ENCODE peak calls at places on chromosome 22, in nine cellular contexts. Y is ELR; I is naive thymus-derived CD4-positive, alpha-beta T cell; T is nucleus accumbens; D is COR-L47; O is iPS-NIHi11; S is effector CD4-positive, alpha-beta T cell; U is heart right ventricle; N is H54. F is an unnamed sample.

GRCh38 chr22:20267441-20268288 is 453 bp downstream of the RTN4R start:
- DNase-seq in U (no peak), T (no peak), D (no peak), S (no peak), Y (peak), N (peak), I (no peak), O (peak), F (no peak)

GRCh38 chr22:37292641-37293040 is 10.3 kb downstream of the CYTH4 start:
- DNase-seq in N (no peak), I (no peak), S (no peak), T (no peak), U (no peak), D (no peak), O (no peak), Y (no peak), F (no peak)

GRCh38 chr22:33766056-33766455 is 154.2 kb downstream of the LARGE1 start:
- DNase-seq in S (no peak), O (no peak), I (no peak), U (no peak), D (no peak), Y (no peak), T (no peak), N (no peak), F (no peak)

GRCh38 chr22:46070215-46070721 is 80.1 kb upstream of the PPARA start:
- DNase-seq in O (no peak), Y (peak), S (no peak), N (no peak), D (no peak), T (no peak), U (peak), I (no peak), F (no peak)

GRCh38 chr22:46673205-46673604 is 53.0 kb downstream of the GRAMD4 start:
- DNase-seq in Y (peak), D (no peak), T (no peak), U (no peak), O (no peak), S (no peak), N (no peak), I (no peak), F (no peak)

GRCh38 chr22:22060200-22061084 is 77.9 kb upstream of the TOP3B start:
- DNase-seq in U (peak), I (no peak), N (peak), Y (peak), D (peak), S (peak), T (no peak), O (peak), F (no peak)

GRCh38 chr22:35140879-35141745 is 75.2 kb downstream of the ISX start:
- DNase-seq in U (no peak), Y (peak), D (peak), O (peak), T (no peak), I (no peak), S (no peak), N (peak), F (no peak)

GRCh38 chr22:50199836-50200332 is 927 bp upstream of the SELENOO start:
- DNase-seq in T (no peak), Y (peak), U (no peak), S (no peak), O (peak), N (no peak), D (no peak), I (no peak), F (peak)

GRCh38 chr22:42439821-42440674 is 7.8 kb upstream of the NFAM1 start:
- DNase-seq in D (no peak), N (peak), I (no peak), S (no peak), U (no peak), O (no peak), T (no peak), Y (peak), F (no peak)

GRCh38 chr22:21937041-21937820 is 15.4 kb downstream of the PPM1F start:
- DNase-seq in S (no peak), I (no peak), Y (peak), O (no peak), U (no peak), N (no peak), T (peak), D (no peak), F (peak)

GRCh38 chr22:39956932-39957664 is 3.1 kb upstream of the TMA7B start:
- DNase-seq in N (no peak), I (no peak), S (no peak), T (no peak), O (no peak), D (peak), U (no peak), Y (no peak), F (no peak)

GRCh38 chr22:46581580-46582244 is 38.5 kb upstream of the GRAMD4 start:
- DNase-seq in N (no peak), I (no peak), U (no peak), T (no peak), Y (no peak), D (no peak), O (no peak), S (no peak), F (no peak)

GRCh38 chr22:43658823-43659222 is 153.3 kb downstream of the EFCAB6 start:
- DNase-seq in U (no peak), Y (no peak), O (peak), N (no peak), D (no peak), S (no peak), T (no peak), I (no peak), F (no peak)

GRCh38 chr22:47337161-47337621 is 574.7 kb downstream of the TBC1D22A start:
- DNase-seq in I (no peak), T (no peak), O (no peak), N (peak), U (no peak), Y (peak), S (no peak), D (no peak), F (no peak)

GRCh38 chr22:37244114-37244921 is at the start of gene RAC2:
- DNase-seq in O (peak), U (peak), S (peak), I (peak), T (no peak), D (peak), Y (peak), N (peak), F (peak)

GRCh38 chr22:17742528-17742902 is 31.8 kb downstream of the BID start:
- DNase-seq in U (peak), Y (peak), I (peak), T (no peak), N (peak), S (peak), O (peak), D (peak), F (peak)

GRCh38 chr22:39241632-39242388 is 3.0 kb downstream of the PDGFB start:
- DNase-seq in D (no peak), S (peak), O (no peak), U (no peak), T (no peak), I (peak), N (no peak), Y (no peak), F (peak)

GRCh38 chr22:37623075-37624016 is 14.7 kb downstream of the GGA1 start:
- DNase-seq in Y (peak), T (no peak), I (peak), O (peak), U (peak), S (peak), D (peak), N (no peak), F (peak)

GRCh38 chr22:24290459-24290858 is 19.8 kb downstream of the SPECC1L start:
- DNase-seq in T (no peak), Y (no peak), D (no peak), S (no peak), N (no peak), I (no peak), O (no peak), U (no peak), F (no peak)

GRCh38 chr22:25624486-25624885 is 60.0 kb downstream of the GRK3 start:
- DNase-seq in T (no peak), Y (no peak), N (no peak), O (no peak), D (no peak), U (no peak), I (no peak), S (no peak), F (no peak)

GRCh38 chr22:47548953-47549740 is 786.7 kb downstream of the TBC1D22A start:
- DNase-seq in D (no peak), Y (no peak), U (no peak), S (no peak), I (no peak), N (no peak), O (no peak), T (no peak), F (no peak)

GRCh38 chr22:45452565-45453449 is 39.3 kb downstream of the RIBC2 start:
- DNase-seq in I (no peak), S (no peak), T (no peak), N (no peak), D (no peak), U (no peak), Y (no peak), O (no peak), F (no peak)

GRCh38 chr22:41256898-41257260 is 16.1 kb upstream of the CHADL start:
- DNase-seq in U (no peak), N (no peak), O (peak), Y (peak), T (no peak), D (no peak), S (no peak), I (no peak), F (no peak)

GRCh38 chr22:45424241-45424731 is 10.8 kb downstream of the RIBC2 start:
- DNase-seq in N (no peak), D (no peak), O (no peak), S (no peak), Y (no peak), T (no peak), I (no peak), U (no peak), F (no peak)

GRCh38 chr22:41285441-41285819 is 557 bp downstream of the RANGAP1 start:
- DNase-seq in U (peak), S (peak), D (peak), O (peak), T (peak), N (peak), I (peak), Y (peak), F (peak)

GRCh38 chr22:21020802-21021429 is 6.0 kb downstream of the P2RX6 start:
- DNase-seq in D (peak), U (no peak), N (no peak), T (no peak), Y (peak), S (no peak), I (no peak), O (peak), F (peak)

GRCh38 chr22:39183991-39184585 is 31.6 kb upstream of the CBX7 start:
- DNase-seq in D (no peak), U (no peak), I (no peak), O (peak), S (no peak), Y (peak), T (peak), N (no peak), F (no peak)

GRCh38 chr22:29867260-29867659 is 15.7 kb upstream of the MTMR3 start:
- DNase-seq in D (no peak), U (no peak), S (no peak), O (no peak), N (no peak), Y (peak), I (no peak), T (no peak), F (no peak)

F was measured in naive thymus-derived CD8-positive, alpha-beta T cell.